ENCODE peak calls at places on chromosomes 13 and 19, in six cellular contexts. G is HT1080, L is fibroblast of the conjunctiva, B is T-cell, C is breast epithelium, U is hepatocyte. I is an unnamed sample.

GRCh38 chr19:38047048-38047435 is 140.0 kb downstream of the SIPA1L3 start:
- DNase-seq in B (no peak), U (no peak), G (no peak), L (no peak), C (no peak), I (no peak)

GRCh38 chr13:106568225-106569003 is 477 bp upstream of the ARGLU1 start:
- DNase-seq in U (no peak), C (no peak), L (peak; percentile 82), B (no peak), G (no peak), I (no peak)

GRCh38 chr19:15038304-15038703 is 11.0 kb upstream of the CASP14 start:
- DNase-seq in U (no peak), B (no peak), C (no peak), G (no peak), L (no peak), I (peak; percentile 93)

GRCh38 chr19:12603714-12604113 is 6.9 kb downstream of the ZNF490 start:
- DNase-seq in U (no peak), L (no peak), G (no peak), B (no peak), C (no peak), I (no peak)

GRCh38 chr13:112603641-112604220 is 15.8 kb upstream of the TUBGCP3 start:
- DNase-seq in U (no peak), L (no peak), B (no peak), G (no peak), C (no peak), I (peak; percentile 10)

GRCh38 chr19:7779631-7780486 is 16.8 kb downstream of the CLEC4M start:
- DNase-seq in U (no peak), C (no peak), G (no peak), B (no peak), L (no peak), I (no peak)

GRCh38 chr13:87138856-87139255 is 532.3 kb upstream of the SLITRK5 start:
- DNase-seq in U (no peak), G (no peak), B (no peak), C (no peak), L (no peak), I (no peak)

GRCh38 chr19:49588370-49589122 is 2.4 kb upstream of the PRR12 start:
- DNase-seq in C (no peak), U (no peak), G (no peak), L (no peak), B (peak; percentile 31), I (no peak)

GRCh38 chr19:33005440-33005839 is 33.4 kb downstream of the FAAP24 start:
- DNase-seq in G (no peak), L (no peak), U (no peak), B (no peak), C (no peak), I (peak; percentile 59)

GRCh38 chr13:100658363-100658762 is 16.2 kb downstream of the TMTC4 start:
- DNase-seq in L (no peak), U (no peak), B (no peak), G (no peak), C (no peak), I (no peak)

GRCh38 chr13:62300021-62300420 is 884.4 kb upstream of the PCDH20 start:
- DNase-seq in C (no peak), U (no peak), B (no peak), L (no peak), G (no peak), I (no peak)

GRCh38 chr13:112956516-112957294 is 12.3 kb upstream of the MCF2L start:
- DNase-seq in L (no peak), U (no peak), C (no peak), G (no peak), B (no peak), I (no peak)

I was measured in PC-3.